ENCODE peak calls at places on chromosomes 16 and 17, in four cellular contexts. E is GM23248, M is breast epithelium, V is kidney epithelial cell. S is an unnamed sample.

GRCh38 chr17:77738666-77739531 is 219.6 kb upstream of the TNRC6C start:
- DNase-seq in V (no peak), E (peak; percentile 8), M (no peak), S (no peak)

GRCh38 chr16:53172517-53172916 is 117.7 kb downstream of the CHD9 start:
- DNase-seq in V (no peak), M (no peak), E (no peak), S (no peak)

GRCh38 chr17:55201609-55201932 is 63.2 kb upstream of the HLF start:
- DNase-seq in M (no peak), V (no peak), E (no peak), S (no peak)

GRCh38 chr16:12063004-12063395 is 86.5 kb downstream of the SNX29 start:
- DNase-seq in M (no peak), E (no peak), V (no peak), S (no peak)

GRCh38 chr16:6266703-6267102 is 1065.9 kb upstream of the RBFOX1 start:
- DNase-seq in E (no peak), M (no peak), V (no peak), S (no peak)

GRCh38 chr17:71741836-71742235 is 379.0 kb upstream of the SOX9 start:
- DNase-seq in M (no peak), E (peak; percentile 6), V (no peak), S (no peak)

GRCh38 chr17:66580178-66580577 is 254.7 kb upstream of the CACNG5 start:
- DNase-seq in M (no peak), E (no peak), V (no peak), S (peak; percentile 61)

GRCh38 chr16:27529962-27530361 is 19.8 kb downstream of the GTF3C1 start:
- DNase-seq in V (peak; percentile 75), E (peak; percentile 62), M (no peak), S (peak; percentile 29)

GRCh38 chr16:54171855-54172537 is 114.6 kb downstream of the IRX3 start:
- DNase-seq in M (no peak), V (peak; percentile 73), E (peak; percentile 19), S (peak; percentile 66)

GRCh38 chr16:28527985-28528384 is 10.8 kb downstream of the NUPR1 start:
- DNase-seq in E (no peak), M (no peak), V (no peak), S (no peak)

GRCh38 chr16:56012479-56012811 is 137.3 kb upstream of the CES5A start:
- DNase-seq in V (no peak), M (no peak), E (no peak), S (no peak)

GRCh38 chr17:46848534-46848933 is 2.8 kb upstream of the WNT9B start:
- DNase-seq in M (no peak), E (no peak), V (no peak), S (no peak)
- H3K27me3 ChIP-seq in M (peaks cover 9% of the 10 kb centered on the region), E (peaks cover 50% of the 10 kb centered on the region), V (peaks cover 57% of the 10 kb centered on the region), S (peaks cover 66% of the 10 kb centered on the region)

GRCh38 chr17:82232876-82233785 is 4.3 kb downstream of the SLC16A3 start:
- DNase-seq in V (no peak), M (no peak), E (no peak), S (no peak)
- H3K4me3 ChIP-seq in V (no peak overlapping the region), M (no peak overlapping the region), E (no peak overlapping the region), S (no peak overlapping the region)

GRCh38 chr17:34571428-34572130 is 7.8 kb upstream of the TMEM132E start:
- DNase-seq in M (no peak), E (no peak), V (no peak), S (no peak)

GRCh38 chr17:34578016-34578415 is 1.4 kb upstream of the TMEM132E start:
- DNase-seq in V (no peak), E (no peak), M (peak; percentile 15), S (no peak)

GRCh38 chr17:34578656-34579016 is 746 bp upstream of the TMEM132E start:
- DNase-seq in E (no peak), M (peak; percentile 30), V (no peak), S (no peak)

GRCh38 chr17:34572483-34572882 is 6.9 kb upstream of the TMEM132E start:
- DNase-seq in E (no peak), V (no peak), M (no peak), S (no peak)

GRCh38 chr17:34575182-34575581 is 4.2 kb upstream of the TMEM132E start:
- DNase-seq in E (no peak), V (no peak), M (no peak), S (no peak)
- H3K27me3 ChIP-seq in E (peaks cover 45% of the 10 kb centered on the region), V (peaks cover 35% of the 10 kb centered on the region), M (no peaks in the 10 kb centered on the region), S (peaks cover 55% of the 10 kb centered on the region)

GRCh38 chr17:5532581-5532980 is 46.2 kb downstream of the MIS12 start:
- DNase-seq in M (no peak), E (no peak), V (no peak), S (no peak)

GRCh38 chr17:5536831-5537230 is 47.5 kb downstream of the NLRP1 start:
- DNase-seq in V (no peak), M (no peak), E (no peak), S (no peak)

GRCh38 chr17:5537251-5537650 is 47.1 kb downstream of the NLRP1 start:
- DNase-seq in V (no peak), E (no peak), M (no peak), S (no peak)

GRCh38 chr17:5533486-5534315 is 47.3 kb downstream of the MIS12 start:
- DNase-seq in M (no peak), V (peak; percentile 43), E (no peak), S (no peak)

GRCh38 chr17:5535436-5535835 is 48.9 kb downstream of the NLRP1 start:
- DNase-seq in M (no peak), E (no peak), V (no peak), S (no peak)
- H3K4me3 ChIP-seq in M (no peak overlapping the region), E (no peak overlapping the region), V (no peak overlapping the region), S (no peak overlapping the region)

GRCh38 chr17:45342871-45343526 is 26.2 kb upstream of the MAP3K14 start:
- DNase-seq in M (peak; percentile 7), V (no peak), E (no peak), S (no peak)
- H3K27me3 ChIP-seq in M (no peaks in the 10 kb centered on the region), V (no peaks in the 10 kb centered on the region), E (no peaks in the 10 kb centered on the region), S (no peaks in the 10 kb centered on the region)

DNA sequence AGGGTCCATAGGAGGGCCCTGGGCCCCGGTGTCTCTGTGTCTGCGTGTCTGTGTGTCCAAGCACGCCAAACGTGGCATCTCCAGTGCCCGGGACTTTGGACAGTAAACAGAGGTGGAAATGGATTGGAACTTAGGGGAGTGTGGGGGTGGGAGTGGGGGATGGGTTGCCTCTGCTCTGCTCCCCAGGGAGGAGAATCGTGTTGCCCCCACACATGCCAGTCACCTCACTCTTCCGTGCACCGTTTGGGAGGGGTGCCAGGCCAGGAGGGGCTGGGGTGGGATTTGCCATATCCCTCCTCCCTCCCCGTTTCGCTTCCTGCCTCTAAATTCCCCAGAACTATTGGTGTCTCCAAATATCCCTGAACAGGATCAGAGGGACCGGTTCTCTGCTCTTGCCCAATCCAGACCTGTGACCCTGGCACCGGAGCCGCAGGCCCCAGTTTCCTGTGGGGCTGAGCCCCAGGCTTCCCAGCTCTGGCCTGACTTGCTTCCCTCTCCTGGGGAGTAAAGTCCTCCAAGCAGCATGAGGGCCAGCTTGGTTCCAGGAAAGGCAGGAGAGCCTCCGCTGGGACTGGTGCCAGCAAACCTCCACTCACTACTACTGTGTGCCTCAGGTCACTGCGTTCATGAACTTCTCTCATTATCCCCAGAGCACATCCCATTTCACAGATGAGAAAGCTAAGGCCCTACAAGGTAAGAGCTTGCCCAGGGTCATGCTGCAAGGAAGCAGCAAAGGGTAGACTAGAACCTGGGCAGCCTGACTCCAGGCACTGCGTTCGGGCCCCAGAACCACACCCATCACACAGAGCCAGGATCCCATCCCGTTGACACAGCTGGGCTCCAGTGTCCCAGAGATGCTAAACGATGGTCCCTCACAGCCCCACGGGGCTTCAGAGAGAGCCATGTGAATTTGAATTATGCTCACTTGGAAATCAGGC is at the start of gene ASGR1:
- DNase-seq in E (no peak), M (no peak), V (no peak), S (no peak)
- H3K4me3 ChIP-seq in E (peak within 1 kb of the TSS; percentile 72), M (no peak within 1 kb of the TSS), V (no peak within 1 kb of the TSS), S (no peak within 1 kb of the TSS)